ENCODE peak calls at places on chromosomes 12 and 14, in five cellular contexts. C is left ventricle myocardium inferior, K is foreskin fibroblast, E is tibial artery, X is heart left ventricle. M is an unnamed sample.

GRCh38 chr14:54719406-54719805 is 152.5 kb downstream of the SAMD4A start:
- DNase-seq in C (no peak), K (no peak), E (no peak), X (no peak), M (no peak)

GRCh38 chr12:87928046-87928445 is 101.2 kb downstream of the C12orf50 start:
- DNase-seq in C (no peak), K (no peak), E (no peak), X (no peak), M (no peak)

GRCh38 chr12:50507930-50508329 is 3.1 kb downstream of the DIP2B start:
- DNase-seq in C (no peak), K (no peak), E (no peak), X (no peak), M (no peak)

GRCh38 chr12:75834591-75834990 is 197.0 kb downstream of the PHLDA1 start:
- DNase-seq in C (no peak), K (no peak), E (no peak), X (no peak), M (no peak)

GRCh38 chr12:12612403-12612802 is 727 bp downstream of the CREBL2 start:
- DNase-seq in C (no peak), K (no peak), E (no peak), X (no peak), M (no peak)

GRCh38 chr12:122355702-122356101 is 66.8 kb downstream of the CLIP1 start:
- DNase-seq in C (no peak), K (no peak), E (no peak), X (no peak), M (no peak)

GRCh38 chr14:96274122-96274910 is 18.3 kb downstream of the BDKRB1 start:
- DNase-seq in C (no peak), K (peak), E (no peak), X (no peak), M (no peak)

GRCh38 chr12:121957831-121958515 is 39.6 kb downstream of the CFAP251 start:
- DNase-seq in C (no peak), K (no peak), E (no peak), X (no peak), M (no peak)

GRCh38 chr14:68140111-68140741 is 320.6 kb downstream of the RAD51B start:
- DNase-seq in C (no peak), K (peak), E (no peak), X (peak), M (no peak)

GRCh38 chr14:61281186-61281676 is at the start of gene TMEM30B:
- DNase-seq in C (no peak), K (no peak), E (no peak), X (peak), M (peak)

GRCh38 chr12:97324471-97324870 is 138.1 kb upstream of the RMST start:
- DNase-seq in C (no peak), K (no peak), E (no peak), X (no peak), M (no peak)

GRCh38 chr12:13913371-13913770 is 68.0 kb downstream of the GRIN2B start:
- DNase-seq in C (no peak), K (no peak), E (no peak), X (no peak), M (no peak)

GRCh38 chr12:31965090-31965489 is 5.9 kb downstream of the RESF1 start:
- DNase-seq in C (no peak), K (no peak), E (no peak), X (no peak), M (no peak)

GRCh38 chr12:117498256-117498655 is 136.8 kb upstream of the NOS1 start:
- DNase-seq in C (no peak), K (no peak), E (no peak), X (no peak), M (no peak)

GRCh38 chr14:22026527-22026926 is 352.9 kb upstream of the OR4E1 start:
- DNase-seq in C (no peak), K (no peak), E (no peak), X (no peak), M (no peak)

GRCh38 chr12:71430756-71431155 is 8.8 kb upstream of the LGR5 start:
- DNase-seq in C (no peak), K (peak), E (no peak), X (no peak), M (no peak)

GRCh38 chr12:122979908-122980191 is 631 bp upstream of the ARL6IP4 start:
- DNase-seq in C (no peak), K (no peak), E (no peak), X (no peak), M (no peak)

GRCh38 chr12:53674977-53675700 is 744 bp downstream of the ATP5MC2 start:
- DNase-seq in C (no peak), K (no peak), E (peak), X (no peak), M (no peak)

GRCh38 chr14:101193845-101194355 is 290.4 kb upstream of the RTL1 start:
- DNase-seq in C (no peak), K (no peak), E (no peak), X (no peak), M (peak)

GRCh38 chr12:75725505-75726120 is 214.2 kb upstream of the KRR1 start:
- DNase-seq in C (no peak), K (peak), E (no peak), X (no peak), M (no peak)

GRCh38 chr14:106459971-106460730 is 933.8 kb downstream of the TMEM121 start:
- DNase-seq in C (no peak), K (no peak), E (no peak), X (peak), M (no peak)

GRCh38 chr14:26383286-26383685 is 214.5 kb downstream of the NOVA1 start:
- DNase-seq in C (no peak), K (no peak), E (no peak), X (no peak), M (no peak)

GRCh38 chr12:57148469-57149308 is 1.3 kb upstream of the LRP1-AS start:
- DNase-seq in C (peak), K (peak), E (peak), X (peak), M (peak)

GRCh38 chr12:116161588-116161987 is 115.9 kb downstream of the MED13L start:
- DNase-seq in C (no peak), K (no peak), E (no peak), X (no peak), M (no peak)

GRCh38 chr12:124059752-124060151 is 86.7 kb downstream of the ZNF664 start:
- DNase-seq in C (no peak), K (no peak), E (no peak), X (no peak), M (no peak)

GRCh38 chr12:52203126-52203921 is 11.5 kb upstream of the KRT80 start:
- DNase-seq in C (peak), K (peak), E (peak), X (peak), M (peak)

GRCh38 chr12:18718462-18718861 is 19.4 kb downstream of the PLCZ1 start:
- DNase-seq in C (no peak), K (no peak), E (no peak), X (no peak), M (no peak)

GRCh38 chr12:15597125-15597830 is 191.9 kb downstream of the EPS8 start:
- DNase-seq in C (no peak), K (no peak), E (no peak), X (no peak), M (no peak)

GRCh38 chr14:68734231-68734732 is 58.6 kb downstream of the ZFP36L1 start:
- DNase-seq in C (no peak), K (no peak), E (no peak), X (no peak), M (no peak)

GRCh38 chr12:66964629-66965028 is 285.8 kb upstream of the GRIP1 start:
- DNase-seq in C (no peak), K (no peak), E (no peak), X (no peak), M (no peak)

GRCh38 chr14:90239139-90239538 is 17.2 kb upstream of the PSMC1 start:
- DNase-seq in C (no peak), K (no peak), E (no peak), X (no peak), M (no peak)

GRCh38 chr14:95674613-95675012 is 11.6 kb upstream of the TCL1B start:
- DNase-seq in C (no peak), K (no peak), E (no peak), X (no peak), M (no peak)

GRCh38 chr12:47022296-47022695 is 57.1 kb upstream of the PCED1B start:
- DNase-seq in C (no peak), K (no peak), E (no peak), X (no peak), M (no peak)

GRCh38 chr14:71883094-71883493 is 49.1 kb upstream of the RGS6 start:
- DNase-seq in C (no peak), K (no peak), E (no peak), X (no peak), M (no peak)

GRCh38 chr12:112386726-112387125 is 4.5 kb upstream of the HECTD4 start:
- DNase-seq in C (no peak), K (peak), E (no peak), X (peak), M (no peak)
- TF ChIP-seq CTCF in C (no peak), K (no peak), E (no peak), X (no peak), M (no peak)

GRCh38 chr14:47442206-47442605 is 233.2 kb downstream of the MDGA2 start:
- DNase-seq in C (no peak), K (no peak), E (no peak), X (no peak), M (no peak)
- TF ChIP-seq CTCF in C (peak), K (no peak), E (no peak), X (no peak), M (no peak)

GRCh38 chr12:10720974-10721565 is 2.1 kb downstream of the YBX3 start:
- DNase-seq in C (no peak), K (no peak), E (no peak), X (no peak), M (no peak)

GRCh38 chr12:10719482-10719881 is 3.6 kb downstream of the YBX3 start:
- DNase-seq in C (peak), K (no peak), E (no peak), X (peak), M (no peak)

GRCh38 chr12:10721654-10722501 is 1.2 kb downstream of the YBX3 start:
- DNase-seq in C (peak), K (peak), E (peak), X (peak), M (peak)

GRCh38 chr12:10722905-10723866 is at the start of gene YBX3:
- DNase-seq in C (peak), K (peak), E (peak), X (peak), M (peak)

GRCh38 chr12:10722502-10722904 is 620 bp downstream of the YBX3 start:
- DNase-seq in C (peak), K (peak), E (peak), X (peak), M (peak)
- TF ChIP-seq CTCF in C (peak), K (no peak), E (no peak), X (no peak), M (no peak)

GRCh38 chr12:65302891-65303290 is 24.4 kb downstream of the MSRB3 start:
- DNase-seq in C (no peak), K (no peak), E (no peak), X (no peak), M (no peak)

GRCh38 chr12:65296503-65297265 is 18.2 kb downstream of the MSRB3 start:
- DNase-seq in C (no peak), K (no peak), E (no peak), X (no peak), M (no peak)

GRCh38 chr12:65305346-65305950 is 27.0 kb downstream of the MSRB3 start:
- DNase-seq in C (no peak), K (no peak), E (no peak), X (no peak), M (no peak)

GRCh38 chr12:65300067-65300466 is 21.6 kb downstream of the MSRB3 start:
- DNase-seq in C (no peak), K (no peak), E (no peak), X (no peak), M (no peak)

DNA sequence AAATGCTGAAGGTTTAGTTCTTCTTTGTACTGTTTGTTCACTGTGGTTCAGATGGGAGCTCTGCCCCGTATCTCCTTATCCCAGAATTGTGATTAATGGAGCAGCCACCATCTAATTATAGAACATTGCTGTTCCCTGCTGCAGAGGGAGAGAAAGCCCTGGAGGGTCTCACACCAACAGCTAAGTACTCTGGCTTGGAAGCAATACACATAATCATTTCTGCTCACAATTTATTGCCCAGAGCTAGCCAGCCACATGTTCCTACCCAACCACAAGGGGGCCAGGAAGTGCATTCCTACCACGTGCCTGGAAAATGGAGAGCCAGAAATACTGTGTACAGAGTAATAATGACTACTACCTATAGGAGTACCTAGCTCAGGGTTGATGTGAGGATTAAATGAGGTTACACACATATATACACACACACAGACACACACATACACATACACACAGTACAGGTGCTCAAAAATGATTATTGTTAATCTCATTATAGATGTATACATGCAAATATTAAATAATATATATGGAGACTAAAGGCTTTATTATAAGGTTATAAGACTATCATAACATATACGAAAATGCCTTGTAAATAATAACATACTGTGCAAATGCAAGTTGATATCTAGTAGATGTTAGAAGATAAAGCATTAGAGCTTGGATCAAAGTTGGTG is 22.3 kb downstream of the MSRB3 start:
- DNase-seq in C (no peak), K (peak), E (no peak), X (no peak), M (no peak)
- TF ChIP-seq CTCF in C (peak), K (peak), E (no peak), X (peak), M (peak)

GRCh38 chr12:2013527-2014223 is 9.4 kb upstream of the DCP1B start:
- DNase-seq in C (peak), K (no peak), E (no peak), X (peak), M (no peak)
- TF ChIP-seq CTCF in C (no peak), K (no peak), E (no peak), X (no peak), M (peak)

GRCh38 chr14:88790501-88791251 is 2.1 kb downstream of the EML5 start:
- DNase-seq in C (no peak), K (no peak), E (no peak), X (no peak), M (no peak)

GRCh38 chr14:88791629-88792571 is 853 bp downstream of the EML5 start:
- DNase-seq in C (no peak), K (no peak), E (no peak), X (peak), M (peak)

GRCh38 chr14:88793259-88793625 is 489 bp upstream of the EML5 start:
- DNase-seq in C (no peak), K (no peak), E (no peak), X (no peak), M (no peak)

GRCh38 chr14:88791252-88791621 is 1.5 kb downstream of the EML5 start:
- DNase-seq in C (no peak), K (no peak), E (no peak), X (no peak), M (no peak)

DNA sequence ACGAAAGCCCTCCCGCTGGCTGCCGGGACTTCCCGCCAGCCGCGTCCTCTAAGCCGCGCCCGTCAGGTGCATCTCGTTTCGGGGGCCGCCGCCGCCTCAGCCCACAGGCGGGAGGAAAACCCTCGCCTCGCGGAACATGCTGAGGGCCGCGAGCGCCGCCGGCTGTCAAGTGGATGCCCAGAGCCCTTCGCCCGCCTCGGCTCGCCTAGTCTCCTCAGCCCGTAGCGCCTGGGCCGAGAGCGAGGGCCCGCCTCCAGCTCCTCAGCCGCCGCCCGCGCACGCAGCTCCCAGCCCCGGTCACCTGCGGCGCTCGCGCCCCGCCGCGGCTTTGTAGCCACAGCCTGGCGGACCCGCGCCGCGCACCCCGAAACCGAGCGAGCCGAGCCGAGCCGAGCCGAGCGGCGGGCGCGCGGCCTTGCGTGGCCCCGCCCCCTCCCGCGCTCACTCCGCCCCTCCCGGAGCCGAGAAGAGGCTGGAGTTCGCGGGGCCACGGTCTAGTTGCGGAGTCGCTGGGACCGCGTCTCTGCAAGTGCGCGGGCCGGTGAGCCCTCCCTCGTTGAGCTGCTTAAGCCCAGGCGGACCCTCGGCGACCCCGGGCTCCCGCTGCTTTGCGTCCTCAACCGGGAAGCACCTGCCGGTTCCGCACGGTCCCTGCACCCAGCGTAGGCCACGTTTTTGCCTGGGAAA is at the start of gene EML5:
- DNase-seq in C (peak), K (peak), E (peak), X (peak), M (peak)
- TF ChIP-seq CTCF in C (peak), K (peak), E (peak), X (no peak), M (no peak)

M was measured in upper lobe of right lung.